ENCODE peak calls at places on chromosome 9, in six cellular contexts. One of them, this sample, is unnamed.

GRCh38 chr9:89686134-89686533 is 81.3 kb downstream of the GADD45G start:
- DNase-seq in caudate nucleus: no peak
- DNase-seq in SJSA1: no peak
- DNase-seq in uterus: no peak
- DNase-seq in dorsolateral prefrontal cortex: no peak
- DNase-seq in substantia nigra: no peak
- DNase-seq in this sample: no peak

GRCh38 chr9:127832248-127832647 is 22.2 kb downstream of the ENG start:
- DNase-seq in caudate nucleus: no peak
- DNase-seq in SJSA1: no peak
- DNase-seq in substantia nigra: no peak
- DNase-seq in uterus: no peak
- DNase-seq in dorsolateral prefrontal cortex: no peak
- DNase-seq in this sample: no peak

GRCh38 chr9:89702401-89702800 is 97.6 kb downstream of the GADD45G start:
- DNase-seq in caudate nucleus: no peak
- DNase-seq in substantia nigra: no peak
- DNase-seq in SJSA1: no peak
- DNase-seq in dorsolateral prefrontal cortex: no peak
- DNase-seq in uterus: no peak
- DNase-seq in this sample: no peak

GRCh38 chr9:123305879-123306278 is 37.5 kb upstream of the STRBP start:
- DNase-seq in uterus: no peak
- DNase-seq in substantia nigra: no peak
- DNase-seq in SJSA1: no peak
- DNase-seq in caudate nucleus: no peak
- DNase-seq in dorsolateral prefrontal cortex: no peak
- DNase-seq in this sample: no peak

GRCh38 chr9:20640331-20641187 is 18.3 kb upstream of the MLLT3 start:
- DNase-seq in SJSA1: peak; percentile 39
- DNase-seq in caudate nucleus: no peak
- DNase-seq in substantia nigra: peak; percentile 14
- DNase-seq in dorsolateral prefrontal cortex: peak; percentile 58
- DNase-seq in uterus: no peak
- DNase-seq in this sample: no peak

GRCh38 chr9:69132391-69132790 is 41.7 kb upstream of the TJP2 start:
- DNase-seq in dorsolateral prefrontal cortex: no peak
- DNase-seq in substantia nigra: no peak
- DNase-seq in SJSA1: no peak
- DNase-seq in caudate nucleus: no peak
- DNase-seq in uterus: no peak
- DNase-seq in this sample: no peak

GRCh38 chr9:99197987-99198386 is 23.8 kb downstream of the ALG2 start:
- DNase-seq in dorsolateral prefrontal cortex: no peak
- DNase-seq in substantia nigra: no peak
- DNase-seq in SJSA1: no peak
- DNase-seq in caudate nucleus: no peak
- DNase-seq in uterus: no peak
- DNase-seq in this sample: no peak

GRCh38 chr9:8074645-8075044 is 275.1 kb upstream of the DMAC1 start:
- DNase-seq in caudate nucleus: no peak
- DNase-seq in substantia nigra: no peak
- DNase-seq in SJSA1: no peak
- DNase-seq in uterus: no peak
- DNase-seq in dorsolateral prefrontal cortex: no peak
- DNase-seq in this sample: no peak

GRCh38 chr9:71819115-71819739 is 50.9 kb upstream of the CEMIP2 start:
- DNase-seq in SJSA1: no peak
- DNase-seq in dorsolateral prefrontal cortex: no peak
- DNase-seq in caudate nucleus: no peak
- DNase-seq in substantia nigra: no peak
- DNase-seq in uterus: no peak
- DNase-seq in this sample: no peak

GRCh38 chr9:26260238-26260637 is 582.0 kb upstream of the TUSC1 start:
- DNase-seq in caudate nucleus: no peak
- DNase-seq in uterus: no peak
- DNase-seq in SJSA1: no peak
- DNase-seq in substantia nigra: no peak
- DNase-seq in dorsolateral prefrontal cortex: no peak
- DNase-seq in this sample: no peak

GRCh38 chr9:14205463-14205862 is 108.5 kb downstream of the NFIB start:
- DNase-seq in SJSA1: no peak
- DNase-seq in dorsolateral prefrontal cortex: no peak
- DNase-seq in substantia nigra: no peak
- DNase-seq in caudate nucleus: no peak
- DNase-seq in uterus: no peak
- DNase-seq in this sample: no peak

GRCh38 chr9:93865716-93866115 is 89.4 kb downstream of the BARX1 start:
- DNase-seq in dorsolateral prefrontal cortex: no peak
- DNase-seq in caudate nucleus: no peak
- DNase-seq in uterus: no peak
- DNase-seq in substantia nigra: no peak
- DNase-seq in SJSA1: no peak
- DNase-seq in this sample: no peak

GRCh38 chr9:110334871-110335270 is 2.8 kb downstream of the TXNDC8 start:
- DNase-seq in caudate nucleus: no peak
- DNase-seq in dorsolateral prefrontal cortex: no peak
- DNase-seq in substantia nigra: no peak
- DNase-seq in uterus: no peak
- DNase-seq in SJSA1: no peak
- DNase-seq in this sample: no peak

GRCh38 chr9:127520941-127521918 is 69.9 kb downstream of the LRSAM1 start:
- DNase-seq in SJSA1: peak; percentile 87
- DNase-seq in substantia nigra: no peak
- DNase-seq in caudate nucleus: no peak
- DNase-seq in uterus: no peak
- DNase-seq in dorsolateral prefrontal cortex: no peak
- DNase-seq in this sample: no peak

GRCh38 chr9:131394464-131395026 is 659 bp downstream of the PRRC2B start:
- DNase-seq in dorsolateral prefrontal cortex: peak; percentile 69
- DNase-seq in SJSA1: peak; percentile 51
- DNase-seq in uterus: peak; percentile 67
- DNase-seq in substantia nigra: no peak
- DNase-seq in caudate nucleus: no peak
- DNase-seq in this sample: no peak

GRCh38 chr9:126335837-126336236 is 9.2 kb downstream of the MVB12B start:
- DNase-seq in dorsolateral prefrontal cortex: peak; percentile 58
- DNase-seq in caudate nucleus: no peak
- DNase-seq in uterus: no peak
- DNase-seq in substantia nigra: no peak
- DNase-seq in SJSA1: no peak
- DNase-seq in this sample: no peak
- H3K27ac ChIP-seq in dorsolateral prefrontal cortex: peak overlapping the region; percentile 88
- H3K27ac ChIP-seq in caudate nucleus: peak overlapping the region; percentile 92
- H3K27ac ChIP-seq in uterus: no peak overlapping the region
- H3K27ac ChIP-seq in substantia nigra: peak overlapping the region; percentile 94
- H3K27ac ChIP-seq in SJSA1: no peak overlapping the region
- H3K27ac ChIP-seq in this sample: no peak overlapping the region

GRCh38 chr9:104872959-104873850 is 54.8 kb downstream of the ABCA1 start:
- DNase-seq in caudate nucleus: no peak
- DNase-seq in SJSA1: peak; percentile 83
- DNase-seq in uterus: peak; percentile 61
- DNase-seq in substantia nigra: peak; percentile 20
- DNase-seq in dorsolateral prefrontal cortex: no peak
- DNase-seq in this sample: peak; percentile 48
- H3K27ac ChIP-seq in caudate nucleus: no peak overlapping the region
- H3K27ac ChIP-seq in SJSA1: peak overlapping the region; percentile 93
- H3K27ac ChIP-seq in uterus: peak overlapping the region; percentile 42
- H3K27ac ChIP-seq in substantia nigra: no peak overlapping the region
- H3K27ac ChIP-seq in dorsolateral prefrontal cortex: no peak overlapping the region
- H3K27ac ChIP-seq in this sample: no peak overlapping the region

GRCh38 chr9:94920439-94920951 is 194.0 kb downstream of the AOPEP start:
- DNase-seq in SJSA1: no peak
- DNase-seq in substantia nigra: no peak
- DNase-seq in uterus: peak; percentile 78
- DNase-seq in dorsolateral prefrontal cortex: no peak
- DNase-seq in caudate nucleus: no peak
- DNase-seq in this sample: no peak

GRCh38 chr9:94919376-94920098 is 193.0 kb downstream of the AOPEP start:
- DNase-seq in dorsolateral prefrontal cortex: no peak
- DNase-seq in caudate nucleus: no peak
- DNase-seq in uterus: peak; percentile 74
- DNase-seq in substantia nigra: no peak
- DNase-seq in SJSA1: peak; percentile 62
- DNase-seq in this sample: no peak

GRCh38 chr9:94915476-94916450 is 189.3 kb downstream of the AOPEP start:
- DNase-seq in SJSA1: no peak
- DNase-seq in dorsolateral prefrontal cortex: no peak
- DNase-seq in substantia nigra: no peak
- DNase-seq in caudate nucleus: no peak
- DNase-seq in uterus: no peak
- DNase-seq in this sample: no peak

GRCh38 chr9:94916956-94917355 is 190.5 kb downstream of the AOPEP start:
- DNase-seq in caudate nucleus: no peak
- DNase-seq in substantia nigra: no peak
- DNase-seq in dorsolateral prefrontal cortex: no peak
- DNase-seq in SJSA1: no peak
- DNase-seq in uterus: no peak
- DNase-seq in this sample: no peak

DNA sequence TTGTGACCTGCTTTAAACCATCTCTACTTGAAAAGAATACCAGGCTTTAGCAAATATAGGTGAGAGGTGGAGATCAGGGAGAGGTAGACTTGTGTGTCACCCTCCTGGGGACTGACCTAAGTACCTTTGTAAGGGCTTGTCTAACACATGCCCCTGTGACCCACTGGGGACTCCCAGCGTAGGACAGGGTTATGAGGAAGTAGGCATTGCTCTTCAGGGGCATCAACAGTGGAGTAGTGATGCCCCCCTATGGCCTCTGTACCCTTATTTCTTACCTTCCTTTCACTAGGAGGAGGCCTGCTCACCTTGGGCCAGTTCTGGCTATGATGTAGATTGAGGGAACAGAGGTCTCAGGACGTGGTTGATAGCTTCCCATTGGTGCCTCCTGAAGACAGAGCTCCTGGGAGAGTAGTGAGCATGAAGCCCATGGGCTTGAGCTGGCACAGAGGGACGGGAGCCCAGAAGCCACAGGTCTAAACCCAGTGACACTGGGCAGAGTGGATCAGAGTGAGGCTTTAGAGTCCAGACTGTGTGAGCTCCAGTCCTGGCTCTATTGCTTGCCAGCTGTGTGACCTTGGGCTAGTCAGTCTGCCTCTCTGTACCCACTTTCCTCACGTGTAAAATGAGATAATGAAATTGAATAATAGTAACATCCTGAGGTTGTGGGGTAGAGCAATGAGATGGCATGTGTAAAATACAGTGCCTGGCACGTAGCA is 191.7 kb downstream of the AOPEP start:
- DNase-seq in substantia nigra: no peak
- DNase-seq in SJSA1: no peak
- DNase-seq in uterus: no peak
- DNase-seq in dorsolateral prefrontal cortex: no peak
- DNase-seq in caudate nucleus: no peak
- DNase-seq in this sample: no peak
- H3K27ac ChIP-seq in substantia nigra: peak overlapping the region; percentile 76
- H3K27ac ChIP-seq in SJSA1: no peak overlapping the region
- H3K27ac ChIP-seq in uterus: peak overlapping the region; percentile 93
- H3K27ac ChIP-seq in dorsolateral prefrontal cortex: peak overlapping the region; percentile 78
- H3K27ac ChIP-seq in caudate nucleus: peak overlapping the region; percentile 48
- H3K27ac ChIP-seq in this sample: peak overlapping the region; percentile 98

DNA sequence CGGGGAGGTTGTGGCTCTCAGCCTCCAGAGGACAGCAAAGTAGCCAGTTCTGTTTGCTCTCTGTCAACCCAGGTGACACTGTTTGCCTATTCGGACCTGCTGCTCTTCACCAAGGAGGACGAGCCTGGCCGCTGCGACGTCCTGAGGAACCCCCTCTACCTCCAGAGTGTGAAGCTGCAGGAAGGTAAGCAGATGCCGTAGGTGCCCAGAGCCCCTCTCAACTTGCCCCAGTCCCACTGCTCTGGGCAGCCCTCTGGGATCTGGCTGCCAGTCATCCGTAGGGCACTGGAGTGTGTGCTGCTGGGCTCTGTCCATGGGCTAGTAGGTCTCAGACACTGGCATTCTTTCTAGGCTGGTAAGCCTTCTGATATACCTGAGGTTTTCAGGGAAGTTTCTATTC is 59.3 kb downstream of the RGS3 start:
- DNase-seq in substantia nigra: no peak
- DNase-seq in SJSA1: no peak
- DNase-seq in caudate nucleus: no peak
- DNase-seq in uterus: no peak
- DNase-seq in dorsolateral prefrontal cortex: no peak
- DNase-seq in this sample: no peak
- H3K27ac ChIP-seq in substantia nigra: no peak overlapping the region
- H3K27ac ChIP-seq in SJSA1: no peak overlapping the region
- H3K27ac ChIP-seq in caudate nucleus: no peak overlapping the region
- H3K27ac ChIP-seq in uterus: no peak overlapping the region
- H3K27ac ChIP-seq in dorsolateral prefrontal cortex: no peak overlapping the region
- H3K27ac ChIP-seq in this sample: no peak overlapping the region

GRCh38 chr9:35499029-35499700 is 9.3 kb downstream of the RUSC2 start:
- DNase-seq in SJSA1: no peak
- DNase-seq in substantia nigra: no peak
- DNase-seq in dorsolateral prefrontal cortex: no peak
- DNase-seq in uterus: no peak
- DNase-seq in caudate nucleus: no peak
- DNase-seq in this sample: no peak
- H3K27ac ChIP-seq in SJSA1: no peak overlapping the region
- H3K27ac ChIP-seq in substantia nigra: no peak overlapping the region
- H3K27ac ChIP-seq in dorsolateral prefrontal cortex: no peak overlapping the region
- H3K27ac ChIP-seq in uterus: peak overlapping the region; percentile 33
- H3K27ac ChIP-seq in caudate nucleus: no peak overlapping the region
- H3K27ac ChIP-seq in this sample: no peak overlapping the region

GRCh38 chr9:101398335-101398929 is at the start of the genes MRPL50 and ZNF189:
- DNase-seq in caudate nucleus: peak; percentile 95
- DNase-seq in substantia nigra: peak; percentile 99
- DNase-seq in SJSA1: peak; percentile 96
- DNase-seq in uterus: peak; percentile 98
- DNase-seq in dorsolateral prefrontal cortex: peak; percentile 99
- DNase-seq in this sample: peak; percentile 78

GRCh38 chr9:101400120-101400519 is 1.5 kb downstream of the ZNF189 start:
- DNase-seq in substantia nigra: no peak
- DNase-seq in caudate nucleus: no peak
- DNase-seq in SJSA1: no peak
- DNase-seq in dorsolateral prefrontal cortex: no peak
- DNase-seq in uterus: no peak
- DNase-seq in this sample: no peak

GRCh38 chr9:101398930-101399640 is 434 bp downstream of the ZNF189 start:
- DNase-seq in substantia nigra: peak; percentile 69
- DNase-seq in uterus: no peak
- DNase-seq in caudate nucleus: no peak
- DNase-seq in dorsolateral prefrontal cortex: no peak
- DNase-seq in SJSA1: peak; percentile 45
- DNase-seq in this sample: no peak

GRCh38 chr9:101397746-101398334 is 578 bp downstream of the MRPL50 start:
- DNase-seq in SJSA1: no peak
- DNase-seq in substantia nigra: no peak
- DNase-seq in caudate nucleus: no peak
- DNase-seq in dorsolateral prefrontal cortex: no peak
- DNase-seq in uterus: no peak
- DNase-seq in this sample: no peak

GRCh38 chr9:101399641-101399965 is 952 bp downstream of the ZNF189 start:
- DNase-seq in SJSA1: no peak
- DNase-seq in uterus: no peak
- DNase-seq in caudate nucleus: no peak
- DNase-seq in dorsolateral prefrontal cortex: no peak
- DNase-seq in substantia nigra: no peak
- DNase-seq in this sample: no peak
- H3K27ac ChIP-seq in SJSA1: no peak overlapping the region
- H3K27ac ChIP-seq in uterus: peak overlapping the region; percentile 88
- H3K27ac ChIP-seq in caudate nucleus: peak overlapping the region; percentile 91
- H3K27ac ChIP-seq in dorsolateral prefrontal cortex: peak overlapping the region; percentile 82
- H3K27ac ChIP-seq in substantia nigra: peak overlapping the region; percentile 70
- H3K27ac ChIP-seq in this sample: peak overlapping the region; percentile 72